ENCODE peak calls at places on chromosomes 16 and 17, in six cellular contexts. One of them, this sample, is unnamed.

GRCh38 chr16:67391424-67392300 is 1.6 kb downstream of the TPPP3 start:
- DNase-seq in left lung: no peak
- DNase-seq in thoracic aorta: no peak
- DNase-seq in AG04450: no peak
- DNase-seq in HCT116: no peak
- DNase-seq in colonic mucosa: no peak
- DNase-seq in this sample: no peak

GRCh38 chr17:56834380-56835258 is 668 bp downstream of the DGKE start:
- DNase-seq in thoracic aorta: no peak
- DNase-seq in colonic mucosa: peak
- DNase-seq in left lung: peak
- DNase-seq in HCT116: no peak
- DNase-seq in AG04450: no peak
- DNase-seq in this sample: peak

GRCh38 chr17:77498056-77498785 is 357.5 kb downstream of the SEC14L1 start:
- DNase-seq in left lung: peak
- DNase-seq in AG04450: no peak
- DNase-seq in HCT116: no peak
- DNase-seq in colonic mucosa: no peak
- DNase-seq in thoracic aorta: no peak
- DNase-seq in this sample: no peak

GRCh38 chr16:10385725-10386516 is at the start of gene ATF7IP2:
- DNase-seq in left lung: peak
- DNase-seq in thoracic aorta: peak
- DNase-seq in HCT116: peak
- DNase-seq in colonic mucosa: peak
- DNase-seq in AG04450: peak
- DNase-seq in this sample: peak

GRCh38 chr17:48961516-48962233 is 6.7 kb downstream of the GIP start:
- DNase-seq in left lung: no peak
- DNase-seq in colonic mucosa: no peak
- DNase-seq in thoracic aorta: no peak
- DNase-seq in AG04450: no peak
- DNase-seq in HCT116: no peak
- DNase-seq in this sample: no peak

GRCh38 chr17:63150994-63151464 is 185.0 kb downstream of the TANC2 start:
- DNase-seq in thoracic aorta: no peak
- DNase-seq in HCT116: no peak
- DNase-seq in colonic mucosa: no peak
- DNase-seq in left lung: no peak
- DNase-seq in AG04450: peak
- DNase-seq in this sample: no peak

GRCh38 chr16:1691956-1692355 is 13.9 kb downstream of the JPT2 start:
- DNase-seq in colonic mucosa: no peak
- DNase-seq in HCT116: no peak
- DNase-seq in AG04450: no peak
- DNase-seq in thoracic aorta: no peak
- DNase-seq in left lung: no peak
- DNase-seq in this sample: no peak

GRCh38 chr16:22813223-22813945 is 578 bp upstream of the HS3ST2 start:
- DNase-seq in colonic mucosa: peak
- DNase-seq in AG04450: no peak
- DNase-seq in left lung: peak
- DNase-seq in HCT116: no peak
- DNase-seq in thoracic aorta: peak
- DNase-seq in this sample: no peak

GRCh38 chr16:1985466-1986150 is 1.6 kb downstream of the GFER start:
- DNase-seq in colonic mucosa: peak
- DNase-seq in thoracic aorta: no peak
- DNase-seq in left lung: no peak
- DNase-seq in AG04450: no peak
- DNase-seq in HCT116: no peak
- DNase-seq in this sample: no peak

GRCh38 chr17:63481488-63481870 is 4.6 kb downstream of the ACE start:
- DNase-seq in left lung: no peak
- DNase-seq in AG04450: no peak
- DNase-seq in thoracic aorta: no peak
- DNase-seq in colonic mucosa: no peak
- DNase-seq in HCT116: no peak
- DNase-seq in this sample: no peak

GRCh38 chr17:2693561-2694380 is 17.8 kb downstream of the CLUH start:
- DNase-seq in colonic mucosa: peak
- DNase-seq in left lung: peak
- DNase-seq in thoracic aorta: no peak
- DNase-seq in AG04450: no peak
- DNase-seq in HCT116: no peak
- DNase-seq in this sample: no peak

GRCh38 chr17:82687375-82687861 is 11.1 kb downstream of the RAB40B start:
- DNase-seq in HCT116: no peak
- DNase-seq in colonic mucosa: no peak
- DNase-seq in thoracic aorta: no peak
- DNase-seq in left lung: no peak
- DNase-seq in AG04450: no peak
- DNase-seq in this sample: peak

GRCh38 chr16:2156025-2156848 is 655 bp downstream of the TRAF7 start:
- DNase-seq in colonic mucosa: peak
- DNase-seq in AG04450: no peak
- DNase-seq in thoracic aorta: no peak
- DNase-seq in left lung: peak
- DNase-seq in HCT116: no peak
- DNase-seq in this sample: no peak

GRCh38 chr17:74387365-74388218 is 20.3 kb downstream of the GPR142 start:
- DNase-seq in HCT116: no peak
- DNase-seq in thoracic aorta: no peak
- DNase-seq in AG04450: no peak
- DNase-seq in colonic mucosa: peak
- DNase-seq in left lung: no peak
- DNase-seq in this sample: no peak

GRCh38 chr16:60414617-60415016 is 1621.6 kb downstream of the CDH8 start:
- DNase-seq in colonic mucosa: no peak
- DNase-seq in left lung: no peak
- DNase-seq in HCT116: no peak
- DNase-seq in AG04450: no peak
- DNase-seq in thoracic aorta: no peak
- DNase-seq in this sample: no peak

GRCh38 chr16:8885674-8886592 is 3.8 kb downstream of the LITAFD start:
- DNase-seq in AG04450: no peak
- DNase-seq in thoracic aorta: no peak
- DNase-seq in colonic mucosa: no peak
- DNase-seq in left lung: no peak
- DNase-seq in HCT116: no peak
- DNase-seq in this sample: no peak

GRCh38 chr17:66957951-66958579 is 6.4 kb upstream of the CACNG4 start:
- DNase-seq in HCT116: no peak
- DNase-seq in left lung: peak
- DNase-seq in thoracic aorta: no peak
- DNase-seq in colonic mucosa: no peak
- DNase-seq in AG04450: no peak
- DNase-seq in this sample: no peak

GRCh38 chr16:20023190-20023589 is 50.5 kb downstream of the GPR139 start:
- DNase-seq in AG04450: no peak
- DNase-seq in left lung: no peak
- DNase-seq in colonic mucosa: no peak
- DNase-seq in thoracic aorta: no peak
- DNase-seq in HCT116: no peak
- DNase-seq in this sample: no peak

GRCh38 chr17:43774304-43775250 is 4.2 kb downstream of the DUSP3 start:
- DNase-seq in thoracic aorta: no peak
- DNase-seq in HCT116: no peak
- DNase-seq in AG04450: no peak
- DNase-seq in left lung: no peak
- DNase-seq in colonic mucosa: no peak
- DNase-seq in this sample: peak

GRCh38 chr17:39513256-39513655 is 52.0 kb downstream of the CDK12 start:
- DNase-seq in HCT116: no peak
- DNase-seq in left lung: no peak
- DNase-seq in thoracic aorta: no peak
- DNase-seq in colonic mucosa: no peak
- DNase-seq in AG04450: no peak
- DNase-seq in this sample: no peak

GRCh38 chr17:59375858-59376257 is 44.4 kb downstream of the YPEL2 start:
- DNase-seq in AG04450: no peak
- DNase-seq in left lung: no peak
- DNase-seq in thoracic aorta: no peak
- DNase-seq in HCT116: no peak
- DNase-seq in colonic mucosa: no peak
- DNase-seq in this sample: no peak

GRCh38 chr17:59381716-59382570 is 50.5 kb downstream of the YPEL2 start:
- DNase-seq in thoracic aorta: no peak
- DNase-seq in HCT116: no peak
- DNase-seq in AG04450: no peak
- DNase-seq in left lung: no peak
- DNase-seq in colonic mucosa: peak
- DNase-seq in this sample: no peak

GRCh38 chr17:59377410-59377809 is 46.0 kb downstream of the YPEL2 start:
- DNase-seq in left lung: no peak
- DNase-seq in AG04450: no peak
- DNase-seq in HCT116: no peak
- DNase-seq in thoracic aorta: no peak
- DNase-seq in colonic mucosa: no peak
- DNase-seq in this sample: no peak

GRCh38 chr17:59380474-59380873 is 49.0 kb downstream of the YPEL2 start:
- DNase-seq in thoracic aorta: no peak
- DNase-seq in HCT116: no peak
- DNase-seq in AG04450: no peak
- DNase-seq in left lung: no peak
- DNase-seq in colonic mucosa: no peak
- DNase-seq in this sample: no peak

GRCh38 chr17:59378621-59379194 is 47.3 kb downstream of the YPEL2 start:
- DNase-seq in left lung: no peak
- DNase-seq in thoracic aorta: no peak
- DNase-seq in HCT116: no peak
- DNase-seq in colonic mucosa: peak
- DNase-seq in AG04450: peak
- DNase-seq in this sample: no peak
- H3K4me3 ChIP-seq in left lung: no peak
- H3K4me3 ChIP-seq in thoracic aorta: peak
- H3K4me3 ChIP-seq in HCT116: no peak
- H3K4me3 ChIP-seq in colonic mucosa: no peak
- H3K4me3 ChIP-seq in AG04450: no peak
- H3K4me3 ChIP-seq in this sample: no peak

DNA sequence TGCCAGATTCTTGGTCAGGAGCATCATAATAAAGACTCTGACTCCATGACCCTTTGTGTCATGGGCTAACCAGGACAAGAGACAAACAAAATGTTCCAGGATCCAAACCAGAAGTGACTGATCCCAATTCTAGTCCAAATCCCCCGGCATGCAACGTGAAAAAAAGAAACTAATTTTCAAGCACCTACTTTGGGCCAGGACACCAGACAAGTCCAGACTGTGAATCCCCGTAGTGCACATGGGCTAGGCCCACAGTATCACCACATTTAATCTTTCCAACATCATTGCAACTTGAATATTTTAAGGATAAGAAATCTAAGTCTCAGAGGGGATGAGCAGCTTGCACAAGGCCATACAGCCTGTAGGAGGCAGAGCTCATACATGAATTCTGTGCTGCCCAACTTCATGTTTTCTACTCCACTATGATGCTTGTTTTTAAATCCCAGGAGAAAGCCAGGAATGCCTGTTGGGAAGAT is 365.7 kb downstream of the NPIPA8 start:
- DNase-seq in HCT116: no peak
- DNase-seq in AG04450: no peak
- DNase-seq in thoracic aorta: no peak
- DNase-seq in colonic mucosa: no peak
- DNase-seq in left lung: no peak
- DNase-seq in this sample: peak
- TF ChIP-seq CTCF in HCT116: peak
- TF ChIP-seq CTCF in AG04450: no peak
- TF ChIP-seq CTCF in thoracic aorta: no peak
- TF ChIP-seq CTCF in colonic mucosa: no peak
- TF ChIP-seq CTCF in left lung: no peak
- TF ChIP-seq CTCF in this sample: no peak

DNA sequence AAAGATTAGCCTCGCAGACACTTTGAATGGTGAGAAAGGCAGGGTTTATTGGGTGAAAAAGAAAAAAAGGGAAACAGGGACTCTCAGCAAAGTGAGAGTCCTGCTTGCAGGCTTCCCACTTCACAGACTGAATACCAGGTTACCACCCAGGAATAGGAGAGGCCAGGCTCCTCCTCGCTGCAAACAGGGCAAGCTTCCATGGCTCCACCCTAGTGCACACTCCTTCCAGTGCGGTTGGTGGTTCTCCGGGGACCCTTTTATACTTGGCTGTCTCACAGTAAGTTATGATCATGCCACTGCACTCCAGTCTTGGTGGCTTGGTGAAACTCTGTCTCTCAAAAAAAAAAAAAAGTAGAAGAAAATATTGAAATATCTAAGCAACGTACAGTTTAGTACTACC is 30.5 kb upstream of the CDH8 start:
- DNase-seq in AG04450: no peak
- DNase-seq in colonic mucosa: no peak
- DNase-seq in left lung: peak
- DNase-seq in thoracic aorta: no peak
- DNase-seq in HCT116: no peak
- DNase-seq in this sample: no peak
- H3K27ac ChIP-seq in AG04450: no peak
- H3K27ac ChIP-seq in colonic mucosa: no peak
- H3K27ac ChIP-seq in left lung: no peak
- H3K27ac ChIP-seq in thoracic aorta: no peak
- H3K27ac ChIP-seq in HCT116: no peak
- H3K27ac ChIP-seq in this sample: no peak

DNA sequence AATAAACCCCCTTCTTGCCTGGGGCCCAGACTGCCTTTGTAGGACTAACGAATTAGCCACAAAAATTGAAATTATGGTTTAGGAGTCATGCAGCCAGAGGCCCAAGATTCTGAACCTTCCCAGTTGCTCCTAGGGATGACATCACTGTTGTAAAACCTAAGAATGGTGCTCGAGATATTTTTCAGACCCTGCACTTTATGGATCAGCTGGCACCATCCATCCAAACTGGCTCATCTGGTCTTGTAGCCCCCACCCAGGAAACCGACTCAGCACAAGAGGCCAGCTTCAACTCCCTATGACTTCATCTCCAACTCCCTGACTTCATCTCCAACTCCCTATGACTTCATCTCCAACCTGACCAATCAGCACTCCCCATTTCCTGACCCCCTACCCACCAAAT is 10.9 kb upstream of the EVPL start:
- DNase-seq in thoracic aorta: no peak
- DNase-seq in AG04450: no peak
- DNase-seq in colonic mucosa: no peak
- DNase-seq in left lung: no peak
- DNase-seq in HCT116: no peak
- DNase-seq in this sample: no peak
- H3K4me3 ChIP-seq in thoracic aorta: no peak
- H3K4me3 ChIP-seq in AG04450: no peak
- H3K4me3 ChIP-seq in colonic mucosa: no peak
- H3K4me3 ChIP-seq in left lung: no peak
- H3K4me3 ChIP-seq in HCT116: no peak
- H3K4me3 ChIP-seq in this sample: no peak

DNA sequence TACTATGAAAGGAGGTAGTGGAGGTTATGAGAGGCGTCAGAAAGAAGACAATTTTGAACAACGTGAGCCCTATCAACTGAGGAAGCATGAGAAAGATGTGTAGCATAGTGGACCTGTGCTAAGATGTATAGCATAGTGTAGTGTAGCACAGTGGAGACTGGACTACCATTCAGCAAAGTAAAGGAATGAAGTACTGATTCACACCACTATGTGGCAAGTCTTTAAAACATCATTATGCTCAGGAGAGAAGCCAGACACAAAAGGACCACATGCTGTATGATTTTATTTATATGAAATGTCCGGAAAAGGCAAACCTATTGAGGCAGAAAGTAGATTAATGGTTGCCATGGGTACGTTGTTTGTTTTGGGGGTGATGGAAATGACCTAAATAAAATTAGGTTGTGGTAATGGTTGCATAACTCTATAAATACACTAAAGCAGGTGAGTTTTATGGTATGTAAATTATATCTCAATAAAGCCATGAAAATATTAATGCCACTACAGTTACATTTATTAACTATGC is 20.4 kb upstream of the XYLT1 start:
- DNase-seq in thoracic aorta: no peak
- DNase-seq in HCT116: no peak
- DNase-seq in AG04450: no peak
- DNase-seq in left lung: no peak
- DNase-seq in colonic mucosa: no peak
- DNase-seq in this sample: no peak
- TF ChIP-seq CTCF in thoracic aorta: no peak
- TF ChIP-seq CTCF in HCT116: no peak
- TF ChIP-seq CTCF in AG04450: no peak
- TF ChIP-seq CTCF in left lung: no peak
- TF ChIP-seq CTCF in colonic mucosa: no peak
- TF ChIP-seq CTCF in this sample: no peak

This sample was measured in gastrocnemius medialis.